ENCODE peak calls at places on chromosome 9, in five cellular contexts. Y, B, D, H and Z are unnamed samples.

GRCh38 chr9:97397220-97397619 is 14.7 kb upstream of the TDRD7 start:
- DNase-seq in B (peak; percentile 40), D (no peak), H (no peak), Y (peak; percentile 83), Z (no peak)

GRCh38 chr9:93893899-93894690 is 61.1 kb downstream of the BARX1 start:
- DNase-seq in H (no peak), B (no peak), D (no peak), Y (no peak), Z (no peak)

GRCh38 chr9:92962846-92963245 is 15.5 kb downstream of the FGD3 start:
- DNase-seq in B (no peak), H (no peak), D (no peak), Y (no peak), Z (no peak)

GRCh38 chr9:134307223-134307600 is 19.0 kb upstream of the RXRA start:
- DNase-seq in H (no peak), B (no peak), D (no peak), Y (no peak), Z (no peak)

GRCh38 chr9:75892168-75892901 is 1.9 kb downstream of the PCSK5 start:
- DNase-seq in B (peak; percentile 57), Y (no peak), H (peak; percentile 17), D (no peak), Z (no peak)

GRCh38 chr9:138102246-138103051 is 224.9 kb downstream of the CACNA1B start:
- DNase-seq in B (no peak), H (no peak), Y (no peak), D (no peak), Z (no peak)

GRCh38 chr9:34592895-34593601 is 3.5 kb upstream of the CNTFR start:
- DNase-seq in D (no peak), B (no peak), H (peak; percentile 36), Y (no peak), Z (no peak)

GRCh38 chr9:121074370-121075250 is at the start of gene CNTRL:
- DNase-seq in D (peak; percentile 72), B (peak; percentile 96), H (peak; percentile 85), Y (peak; percentile 87), Z (peak; percentile 71)

GRCh38 chr9:4489919-4490704 is at the start of gene SLC1A1:
- DNase-seq in B (peak; percentile 40), D (no peak), H (peak; percentile 56), Y (peak; percentile 38), Z (peak; percentile 65)

GRCh38 chr9:70390922-70391321 is 23.5 kb downstream of the KLF9 start:
- DNase-seq in D (no peak), H (no peak), Y (peak; percentile 43), B (no peak), Z (no peak)

GRCh38 chr9:128192601-128193371 is 1.4 kb upstream of the CIZ1 start:
- DNase-seq in Y (no peak), D (peak; percentile 80), H (no peak), B (peak; percentile 70), Z (no peak)

GRCh38 chr9:133148351-133149129 is 15.2 kb downstream of the GBGT1 start:
- DNase-seq in H (peak; percentile 58), Y (no peak), D (no peak), B (peak; percentile 64), Z (no peak)

GRCh38 chr9:97557606-97558095 is 56.2 kb downstream of the TMOD1 start:
- DNase-seq in B (no peak), H (peak; percentile 43), D (peak; percentile 39), Y (no peak), Z (peak; percentile 84)

GRCh38 chr9:120655005-120655622 is 59.2 kb downstream of the MEGF9 start:
- DNase-seq in B (no peak), Y (peak; percentile 74), D (no peak), H (no peak), Z (no peak)

GRCh38 chr9:4197548-4197947 is 102.3 kb downstream of the GLIS3 start:
- DNase-seq in B (peak; percentile 6), Y (peak; percentile 53), D (no peak), H (no peak), Z (peak; percentile 30)

GRCh38 chr9:109387206-109387605 is 66.3 kb upstream of the EPB41L4B start:
- DNase-seq in H (no peak), D (no peak), B (no peak), Y (no peak), Z (no peak)

GRCh38 chr9:122261469-122261881 is 3.2 kb downstream of the RBM18 start:
- DNase-seq in D (peak; percentile 1), B (no peak), Y (no peak), H (no peak), Z (no peak)

GRCh38 chr9:126228111-126228778 is 98.4 kb upstream of the MVB12B start:
- DNase-seq in Y (no peak), H (no peak), D (no peak), B (no peak), Z (no peak)